ENCODE peak calls at places on chromosomes 16 and 17, in six cellular contexts. B is GM12878, M is right lobe of liver, R is GM12891, E is body of pancreas, T is A549. S is an unnamed sample.

GRCh38 chr17:67374329-67375053 is 2.6 kb upstream of the PITPNC1 start:
- DNase-seq in T (peak), M (peak), B (no peak), R (peak), E (peak), S (peak)

GRCh38 chr17:81470944-81471803 is 41.4 kb downstream of the ACTG1 start:
- DNase-seq in R (no peak), E (no peak), M (no peak), B (no peak), T (no peak), S (no peak)

GRCh38 chr16:48287239-48287638 is 39.9 kb upstream of the ABCC11 start:
- DNase-seq in T (no peak), B (no peak), E (no peak), M (no peak), R (no peak), S (no peak)

GRCh38 chr16:82295306-82296201 is 125.5 kb upstream of the MPHOSPH6 start:
- DNase-seq in B (no peak), M (no peak), E (no peak), T (no peak), R (no peak), S (no peak)

GRCh38 chr17:1201132-1201702 is 21.4 kb upstream of the ABR start:
- DNase-seq in R (no peak), M (no peak), T (no peak), B (no peak), E (peak), S (no peak)

GRCh38 chr17:9670596-9670995 is 25.3 kb downstream of the USP43 start:
- DNase-seq in B (no peak), M (no peak), E (no peak), R (no peak), T (no peak), S (no peak)

GRCh38 chr16:31333686-31334649 is 21.0 kb upstream of the ITGAX start:
- DNase-seq in R (no peak), M (no peak), E (no peak), T (peak), B (no peak), S (no peak)

GRCh38 chr17:41404024-41404651 is 6.7 kb upstream of the KRT31 start:
- DNase-seq in T (peak), R (no peak), M (no peak), B (no peak), E (no peak), S (no peak)

GRCh38 chr16:26645629-26646028 is 421.1 kb upstream of the C16orf82 start:
- DNase-seq in B (no peak), R (no peak), M (no peak), T (peak), E (no peak), S (no peak)

GRCh38 chr17:10699861-10700260 is 2.5 kb downstream of the ADPRM start:
- DNase-seq in B (no peak), T (no peak), M (no peak), E (no peak), R (no peak), S (no peak)

GRCh38 chr16:5175263-5175662 is 77.7 kb upstream of the EEF2KMT start:
- DNase-seq in R (no peak), E (no peak), B (no peak), M (no peak), T (no peak), S (peak)

GRCh38 chr17:21301593-21302550 is 17.4 kb downstream of the MAP2K3 start:
- DNase-seq in M (no peak), E (no peak), R (no peak), T (no peak), B (no peak), S (no peak)

GRCh38 chr17:60153606-60154355 is 4.0 kb downstream of the CA4 start:
- DNase-seq in T (no peak), B (no peak), R (no peak), E (no peak), M (no peak), S (no peak)

GRCh38 chr16:83554096-83554495 is 253.7 kb upstream of the HSBP1 start:
- DNase-seq in B (no peak), T (no peak), E (no peak), M (no peak), R (no peak), S (no peak)

GRCh38 chr17:9195961-9196668 is 174.8 kb downstream of the NTN1 start:
- DNase-seq in E (no peak), R (no peak), M (no peak), B (no peak), T (no peak), S (peak)

DNA sequence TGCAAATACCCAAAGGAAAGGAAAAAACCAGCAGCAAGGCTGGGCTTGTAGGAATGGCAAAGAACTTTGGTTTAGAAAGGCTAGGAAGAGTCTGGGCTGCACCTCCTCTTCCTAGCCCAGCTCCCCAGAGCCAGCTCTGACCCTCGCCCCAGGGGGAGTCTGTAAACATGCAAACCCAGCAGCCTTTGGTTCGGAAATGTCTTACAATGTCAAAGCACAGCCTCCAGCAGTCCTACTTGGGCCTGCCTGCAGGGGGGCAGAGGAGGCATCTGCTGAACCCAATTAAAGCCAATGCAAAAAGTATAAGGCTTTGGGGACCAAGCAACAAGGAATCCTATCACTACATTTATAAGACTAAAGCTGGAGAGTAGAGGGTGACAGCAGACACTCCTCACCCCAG is 5.0 kb upstream of the FTSJ3 start:
- DNase-seq in T (no peak), R (no peak), E (no peak), M (no peak), B (no peak), S (no peak)
- TF ChIP-seq POLR2A in T (no peak), R (no peak), E (no peak), M (no peak), B (no peak), S (no peak)

DNA sequence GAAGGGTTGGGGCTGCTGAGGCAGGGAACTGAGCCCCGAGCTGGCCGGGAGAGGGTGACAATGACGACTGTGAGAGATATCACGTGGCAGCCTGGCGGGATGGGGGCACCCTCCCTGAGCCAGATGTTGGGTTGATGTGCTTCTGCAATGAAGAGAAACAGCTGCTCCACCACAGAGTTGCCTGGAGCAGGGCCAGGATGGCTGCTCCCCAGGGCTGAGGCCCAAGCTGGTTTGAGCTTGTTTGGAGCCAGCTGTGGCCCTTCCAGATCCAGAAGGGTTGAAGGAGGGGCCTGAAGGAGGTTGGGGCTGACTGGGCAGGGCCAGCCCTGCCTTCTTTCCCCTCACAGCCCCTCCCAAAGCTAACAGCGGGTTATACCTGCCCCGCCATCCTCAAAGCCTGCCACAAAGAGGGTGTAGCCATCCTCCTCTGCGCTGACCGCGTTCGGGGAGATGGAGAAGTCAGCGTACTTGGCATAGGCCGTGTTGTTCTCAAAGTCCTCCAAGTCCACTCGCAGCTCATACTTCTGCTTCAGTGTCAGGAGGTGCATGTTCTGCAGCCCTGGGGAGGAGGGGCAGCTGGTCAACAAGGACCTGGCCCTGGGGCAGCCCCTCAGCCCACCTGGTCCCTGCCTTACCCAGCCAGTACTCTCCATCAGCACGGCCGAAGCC is 2.1 kb downstream of the MFAP4 start:
- DNase-seq in T (no peak), R (no peak), M (peak), B (no peak), E (peak), S (peak)
- TF ChIP-seq POLR2A in T (no peak), R (no peak), M (no peak), B (peak), E (no peak), S (no peak)

GRCh38 chr16:11636172-11636721 is 32.0 kb upstream of the SNN start:
- DNase-seq in R (no peak), E (peak), T (no peak), B (no peak), M (no peak), S (peak)
- TF ChIP-seq POLR2A in R (no peak), E (peak), T (no peak), B (no peak), M (no peak), S (peak)

DNA sequence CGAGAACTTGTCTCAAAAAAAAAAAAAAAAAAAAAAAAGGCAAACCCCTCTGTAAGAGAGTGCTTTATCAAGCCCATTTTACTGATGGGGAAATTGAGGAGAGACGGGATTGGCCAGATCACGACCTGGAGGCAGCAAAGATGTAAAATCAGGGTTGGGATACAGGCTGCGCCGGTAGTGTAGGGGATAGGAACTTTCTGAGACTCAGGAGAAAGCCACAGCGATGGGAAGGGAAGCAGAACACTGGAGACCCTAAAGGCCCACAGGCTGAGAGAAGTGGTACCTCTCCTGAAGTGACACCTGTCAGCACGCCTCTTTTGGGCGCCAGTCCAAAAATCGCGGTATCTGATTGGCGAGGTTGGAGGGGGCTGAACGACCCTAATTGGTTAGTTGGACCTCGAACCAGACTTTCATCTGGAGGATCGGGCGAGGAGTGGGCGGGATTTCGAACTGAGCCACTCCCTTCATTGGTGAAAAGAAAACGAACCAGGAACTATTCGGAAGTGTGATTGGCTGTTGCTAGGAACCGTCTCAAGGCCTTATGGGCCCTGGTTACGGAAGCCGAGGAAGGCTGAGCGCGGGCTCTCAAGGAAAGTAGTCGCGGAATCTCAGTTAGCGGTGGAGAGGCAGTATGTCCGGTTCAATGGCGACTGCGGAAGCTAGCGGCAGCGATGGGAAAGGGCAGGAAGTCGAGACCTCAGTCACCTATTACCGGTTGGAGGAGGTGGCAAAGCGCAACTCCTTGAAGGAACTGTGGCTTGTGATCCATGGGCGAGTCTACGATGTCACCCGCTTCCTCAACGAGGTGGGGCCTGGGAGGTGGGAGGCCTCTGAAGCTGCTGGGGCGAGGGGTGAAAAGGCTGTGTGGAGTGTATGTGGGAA is at the start of gene CYB5B:
- DNase-seq in E (peak), T (peak), B (peak), M (peak), R (peak), S (peak)
- TF ChIP-seq POLR2A in E (peak), T (peak), B (peak), M (peak), R (peak), S (peak)

GRCh38 chr17:47692895-47693666 is 880 bp upstream of the TBKBP1 start:
- DNase-seq in R (no peak), E (peak), B (no peak), T (no peak), M (no peak), S (no peak)
- TF ChIP-seq POLR2A in R (no peak), E (peak), B (no peak), T (no peak), M (no peak), S (no peak)

GRCh38 chr16:88706288-88706964 is at the start of the genes CTU2 and RNF166:
- DNase-seq in R (peak), M (peak), B (peak), T (peak), E (peak), S (peak)
- TF ChIP-seq POLR2A in R (no peak), M (peak), B (peak), T (peak), E (peak), S (peak)